ENCODE peak calls at places on chromosomes 2 and 18, in four cellular contexts. Y is Panc1, Q is K562, D is HepG2. I is an unnamed sample. For H3K4me1, the result is how much of the 10 kb centered on the place peaks cover.

GRCh38 chr2:207142461-207142860 is 23.3 kb downstream of the KLF7 start:
- DNase-seq in Q (no peak), D (no peak), Y (no peak), I (no peak)

GRCh38 chr18:76892832-76893231 is 70.5 kb downstream of the ZNF236 start:
- DNase-seq in D (no peak), Q (no peak), Y (no peak), I (no peak)

GRCh38 chr2:212538156-212539144 is at the start of gene ERBB4:
- DNase-seq in D (no peak), Y (no peak), Q (no peak), I (no peak)

GRCh38 chr2:169860149-169860548 is 32.9 kb downstream of the UBR3 start:
- DNase-seq in D (no peak), Q (peak), Y (no peak), I (no peak)

GRCh38 chr2:80869858-80870438 is 565.4 kb upstream of the LRRTM1 start:
- DNase-seq in D (no peak), Q (no peak), Y (no peak), I (no peak)

GRCh38 chr2:172513935-172514586 is 41.8 kb upstream of the PDK1 start:
- DNase-seq in Y (no peak), D (no peak), Q (peak), I (no peak)

GRCh38 chr2:67215214-67215613 is 181.9 kb upstream of the ETAA1 start:
- DNase-seq in Y (no peak), Q (peak), D (peak), I (no peak)

GRCh38 chr2:182999348-183000028 is 38.8 kb downstream of the NCKAP1 start:
- DNase-seq in D (no peak), Q (no peak), Y (no peak), I (no peak)

GRCh38 chr2:105754011-105754410 is 9.3 kb downstream of the NCK2 start:
- DNase-seq in D (no peak), Q (no peak), Y (no peak), I (no peak)

GRCh38 chr2:105757361-105757933 is 12.7 kb downstream of the NCK2 start:
- DNase-seq in Q (no peak), Y (no peak), D (no peak), I (no peak)

GRCh38 chr2:105756435-105756834 is 11.7 kb downstream of the NCK2 start:
- DNase-seq in D (no peak), Q (no peak), Y (no peak), I (no peak)

GRCh38 chr2:105754999-105755398 is 10.3 kb downstream of the NCK2 start:
- DNase-seq in Y (no peak), Q (no peak), D (no peak), I (no peak)

GRCh38 chr2:105755895-105756294 is 11.2 kb downstream of the NCK2 start:
- DNase-seq in D (no peak), Q (no peak), Y (no peak), I (no peak)
- H3K4me1 ChIP-seq in D (under half), Q (under half), Y (under half), I (under half)

GRCh38 chr2:124970065-124970464 is 945.0 kb downstream of the CNTNAP5 start:
- DNase-seq in Q (no peak), D (no peak), Y (no peak), I (no peak)

GRCh38 chr2:124975658-124976057 is 950.6 kb downstream of the CNTNAP5 start:
- DNase-seq in Q (no peak), D (no peak), Y (no peak), I (no peak)

GRCh38 chr2:124978597-124978996 is 953.5 kb downstream of the CNTNAP5 start:
- DNase-seq in D (no peak), Q (no peak), Y (no peak), I (no peak)

GRCh38 chr2:124975224-124975623 is 950.1 kb downstream of the CNTNAP5 start:
- DNase-seq in D (no peak), Y (no peak), Q (no peak), I (no peak)

DNA sequence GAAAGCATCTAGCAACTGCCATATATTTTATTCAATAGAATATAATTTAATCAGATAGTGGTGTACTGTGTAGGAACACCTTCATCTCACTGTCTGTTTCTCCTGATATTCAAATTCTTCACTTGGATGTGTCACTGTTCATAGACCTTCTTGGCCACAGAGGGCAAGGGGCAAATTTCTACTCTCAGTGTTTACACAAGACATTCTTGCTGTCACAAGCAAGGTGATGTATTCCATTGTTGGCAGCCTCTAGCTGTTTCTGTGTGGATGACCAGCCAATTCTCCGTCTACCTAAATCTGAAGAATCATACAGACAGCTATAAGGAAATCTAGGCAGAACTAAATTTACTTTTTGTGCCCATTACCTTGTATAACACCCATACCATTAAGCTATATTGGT is 948.3 kb downstream of the CNTNAP5 start:
- DNase-seq in Q (no peak), Y (no peak), D (no peak), I (no peak)
- TF ChIP-seq TCF7L2 in Q (no peak), Y (no peak), D (no peak), I (no peak)

GRCh38 chr18:56168049-56168781 is 470.2 kb downstream of the TXNL1 start:
- DNase-seq in Y (no peak), D (no peak), Q (no peak), I (no peak)

GRCh38 chr18:56162316-56162715 is 476.1 kb downstream of the TXNL1 start:
- DNase-seq in D (no peak), Q (no peak), Y (no peak), I (no peak)

GRCh38 chr18:56166914-56167313 is 471.5 kb downstream of the TXNL1 start:
- DNase-seq in Q (no peak), Y (no peak), D (no peak), I (no peak)

GRCh38 chr18:56162871-56163270 is 475.5 kb downstream of the TXNL1 start:
- DNase-seq in Y (no peak), Q (no peak), D (no peak), I (no peak)

DNA sequence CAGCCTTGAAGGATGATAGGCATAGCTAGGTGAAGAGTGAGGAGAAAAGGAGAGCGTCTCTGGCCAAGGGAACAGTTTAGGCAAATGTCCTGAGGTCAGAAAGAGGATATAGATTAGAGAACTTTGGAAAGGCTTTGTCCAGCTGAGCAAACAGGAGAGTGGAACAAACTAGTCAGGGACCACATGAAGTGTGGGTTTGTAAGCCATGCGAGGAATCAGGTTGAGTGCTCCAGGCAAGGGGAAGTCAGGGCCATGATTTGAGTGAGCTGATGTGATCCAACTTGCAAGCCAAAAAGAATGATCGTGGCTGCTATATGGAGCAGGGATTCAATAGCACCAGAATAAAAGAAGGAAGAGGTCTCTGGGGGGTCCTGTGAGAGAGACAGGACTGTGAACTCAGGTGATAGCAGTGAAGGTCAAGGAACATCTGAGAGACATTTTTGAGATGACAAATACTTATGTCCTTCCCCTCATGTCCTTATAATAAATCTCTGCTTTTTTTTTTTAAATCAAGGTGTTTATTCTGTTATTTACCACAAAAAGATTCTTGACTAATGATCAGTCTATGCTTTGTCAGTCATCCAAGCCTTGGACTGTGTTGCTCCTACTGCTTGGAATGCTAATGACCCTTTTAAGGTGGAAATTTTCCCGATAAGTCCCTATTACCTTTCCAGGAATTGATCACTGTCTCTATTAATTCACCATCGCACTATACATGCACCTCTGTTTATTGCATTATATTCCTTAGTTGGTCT is 472.6 kb downstream of the TXNL1 start:
- DNase-seq in D (no peak), Y (no peak), Q (no peak), I (no peak)
- H3K4me1 ChIP-seq in D (under half), Y (under half), Q (under half), I (under half)

GRCh38 chr2:201270293-201271001 is 10.1 kb downstream of the CASP8 start:
- DNase-seq in D (no peak), Q (no peak), Y (no peak), I (no peak)

GRCh38 chr2:201264472-201265173 is 4.3 kb downstream of the CASP8 start:
- DNase-seq in D (no peak), Y (no peak), Q (no peak), I (no peak)

GRCh38 chr2:201266629-201267028 is 6.3 kb downstream of the CASP8 start:
- DNase-seq in D (no peak), Q (no peak), Y (no peak), I (no peak)

GRCh38 chr2:201269764-201270163 is 9.4 kb downstream of the CASP8 start:
- DNase-seq in Q (peak), Y (no peak), D (peak), I (no peak)

DNA sequence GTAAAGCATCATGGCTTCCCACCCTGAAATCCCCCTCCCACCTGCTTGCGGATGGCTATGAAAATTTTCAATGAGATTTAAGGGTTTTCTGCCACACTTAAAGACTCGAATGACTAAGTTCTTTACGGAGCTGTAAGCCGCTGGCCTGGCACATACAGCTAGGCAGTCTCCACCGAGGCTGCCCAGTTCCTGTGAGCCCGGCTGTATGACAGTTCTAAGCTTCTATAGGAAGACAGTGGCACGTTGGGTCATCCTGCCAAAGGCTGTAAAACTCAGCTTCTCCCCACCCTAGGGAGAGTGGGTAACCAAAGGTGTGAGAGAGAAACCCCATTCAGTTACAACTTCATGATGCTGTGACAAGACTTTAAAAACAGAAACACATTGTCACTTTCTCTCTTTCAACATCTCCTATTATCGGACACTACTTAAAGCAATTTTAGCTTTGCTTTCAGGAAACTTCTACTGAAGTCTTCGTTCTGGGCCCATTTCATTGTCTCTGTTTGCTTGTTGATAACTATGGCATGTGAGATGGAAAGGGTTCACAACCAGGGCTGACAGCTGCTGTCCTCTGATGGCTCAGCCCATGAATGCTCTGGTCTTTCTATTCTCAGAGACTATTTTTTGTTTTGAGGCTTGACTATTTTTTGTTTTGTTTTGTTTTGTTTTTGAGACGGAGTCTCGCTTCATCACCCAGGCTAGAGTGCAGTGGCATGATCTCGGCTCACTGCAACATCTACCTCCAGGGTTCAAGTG is 7.1 kb downstream of the CASP8 start:
- DNase-seq in Y (no peak), Q (no peak), D (no peak), I (no peak)
- TF ChIP-seq TCF7L2 in Y (no peak), Q (no peak), D (no peak), I (no peak)

I was measured in HCT116.